ENCODE peak calls at places on chromosome 5, in eight cellular contexts. One of them, this sample, is unnamed.
A peak's percentile ranks its signal among the peaks of the same experiment; 100 is the strongest.

GRCh38 chr5:132489051-132489770 is 1.4 kb downstream of the IRF1 start:
- DNase-seq in choroid plexus epithelial cell: no peak
- DNase-seq in mesendoderm: no peak
- DNase-seq in epithelial cell of esophagus: no peak
- DNase-seq in stimulated activated CD4-positive, alpha-beta T cell treated with anti-CD3 and anti-CD28 coated beads, Interleukin-2, amount 100 ng/mL, for 24 hours: no peak
- DNase-seq in activated T-cell treated with anti-CD3 and anti-CD28 coated beads, Interleukin-2, amount 50 U/mL, for 72 hours: peak; percentile 20
- DNase-seq in endothelial cell: no peak
- DNase-seq in DMS153: no peak
- DNase-seq in this sample: no peak

GRCh38 chr5:135538261-135538660 is 2.5 kb upstream of the NEUROG1 start:
- DNase-seq in stimulated activated CD4-positive, alpha-beta T cell treated with anti-CD3 and anti-CD28 coated beads, Interleukin-2, amount 100 ng/mL, for 24 hours: no peak
- DNase-seq in endothelial cell: no peak
- DNase-seq in DMS153: no peak
- DNase-seq in choroid plexus epithelial cell: no peak
- DNase-seq in activated T-cell treated with anti-CD3 and anti-CD28 coated beads, Interleukin-2, amount 50 U/mL, for 72 hours: no peak
- DNase-seq in mesendoderm: no peak
- DNase-seq in epithelial cell of esophagus: no peak
- DNase-seq in this sample: no peak

GRCh38 chr5:41363343-41363986 is 146.9 kb downstream of the PLCXD3 start:
- DNase-seq in activated T-cell treated with anti-CD3 and anti-CD28 coated beads, Interleukin-2, amount 50 U/mL, for 72 hours: no peak
- DNase-seq in DMS153: no peak
- DNase-seq in mesendoderm: no peak
- DNase-seq in choroid plexus epithelial cell: no peak
- DNase-seq in epithelial cell of esophagus: no peak
- DNase-seq in stimulated activated CD4-positive, alpha-beta T cell treated with anti-CD3 and anti-CD28 coated beads, Interleukin-2, amount 100 ng/mL, for 24 hours: no peak
- DNase-seq in endothelial cell: no peak
- DNase-seq in this sample: no peak

GRCh38 chr5:145495741-145496140 is 339.4 kb downstream of the PRELID2 start:
- DNase-seq in choroid plexus epithelial cell: peak; percentile 94
- DNase-seq in activated T-cell treated with anti-CD3 and anti-CD28 coated beads, Interleukin-2, amount 50 U/mL, for 72 hours: no peak
- DNase-seq in epithelial cell of esophagus: peak; percentile 88
- DNase-seq in DMS153: no peak
- DNase-seq in stimulated activated CD4-positive, alpha-beta T cell treated with anti-CD3 and anti-CD28 coated beads, Interleukin-2, amount 100 ng/mL, for 24 hours: no peak
- DNase-seq in endothelial cell: no peak
- DNase-seq in mesendoderm: peak; percentile 61
- DNase-seq in this sample: no peak

GRCh38 chr5:84682531-84682930 is 297.9 kb upstream of the EDIL3 start:
- DNase-seq in epithelial cell of esophagus: peak; percentile 2
- DNase-seq in mesendoderm: no peak
- DNase-seq in DMS153: no peak
- DNase-seq in stimulated activated CD4-positive, alpha-beta T cell treated with anti-CD3 and anti-CD28 coated beads, Interleukin-2, amount 100 ng/mL, for 24 hours: no peak
- DNase-seq in activated T-cell treated with anti-CD3 and anti-CD28 coated beads, Interleukin-2, amount 50 U/mL, for 72 hours: no peak
- DNase-seq in choroid plexus epithelial cell: no peak
- DNase-seq in endothelial cell: no peak
- DNase-seq in this sample: no peak

GRCh38 chr5:56534102-56534501 is 281.2 kb upstream of the MAP3K1 start:
- DNase-seq in choroid plexus epithelial cell: peak; percentile 39
- DNase-seq in DMS153: peak; percentile 2
- DNase-seq in endothelial cell: no peak
- DNase-seq in activated T-cell treated with anti-CD3 and anti-CD28 coated beads, Interleukin-2, amount 50 U/mL, for 72 hours: no peak
- DNase-seq in mesendoderm: peak; percentile 34
- DNase-seq in stimulated activated CD4-positive, alpha-beta T cell treated with anti-CD3 and anti-CD28 coated beads, Interleukin-2, amount 100 ng/mL, for 24 hours: peak; percentile 19
- DNase-seq in epithelial cell of esophagus: peak; percentile 92
- DNase-seq in this sample: no peak

GRCh38 chr5:171702391-171702790 is 83.2 kb upstream of the SMIM23 start:
- DNase-seq in choroid plexus epithelial cell: no peak
- DNase-seq in epithelial cell of esophagus: no peak
- DNase-seq in endothelial cell: no peak
- DNase-seq in activated T-cell treated with anti-CD3 and anti-CD28 coated beads, Interleukin-2, amount 50 U/mL, for 72 hours: no peak
- DNase-seq in stimulated activated CD4-positive, alpha-beta T cell treated with anti-CD3 and anti-CD28 coated beads, Interleukin-2, amount 100 ng/mL, for 24 hours: no peak
- DNase-seq in DMS153: no peak
- DNase-seq in mesendoderm: no peak
- DNase-seq in this sample: no peak

GRCh38 chr5:54535149-54535844 is 17.7 kb downstream of the SNX18 start:
- DNase-seq in mesendoderm: no peak
- DNase-seq in epithelial cell of esophagus: no peak
- DNase-seq in stimulated activated CD4-positive, alpha-beta T cell treated with anti-CD3 and anti-CD28 coated beads, Interleukin-2, amount 100 ng/mL, for 24 hours: no peak
- DNase-seq in DMS153: no peak
- DNase-seq in activated T-cell treated with anti-CD3 and anti-CD28 coated beads, Interleukin-2, amount 50 U/mL, for 72 hours: no peak
- DNase-seq in choroid plexus epithelial cell: no peak
- DNase-seq in endothelial cell: no peak
- DNase-seq in this sample: no peak

GRCh38 chr5:164346785-164347630 is 841.6 kb downstream of the MAT2B start:
- DNase-seq in activated T-cell treated with anti-CD3 and anti-CD28 coated beads, Interleukin-2, amount 50 U/mL, for 72 hours: no peak
- DNase-seq in stimulated activated CD4-positive, alpha-beta T cell treated with anti-CD3 and anti-CD28 coated beads, Interleukin-2, amount 100 ng/mL, for 24 hours: no peak
- DNase-seq in mesendoderm: peak; percentile 73
- DNase-seq in endothelial cell: no peak
- DNase-seq in DMS153: no peak
- DNase-seq in choroid plexus epithelial cell: no peak
- DNase-seq in epithelial cell of esophagus: no peak
- DNase-seq in this sample: no peak

GRCh38 chr5:74865799-74866652 is at the start of gene FAM169A:
- DNase-seq in activated T-cell treated with anti-CD3 and anti-CD28 coated beads, Interleukin-2, amount 50 U/mL, for 72 hours: peak; percentile 66
- DNase-seq in endothelial cell: peak; percentile 55
- DNase-seq in epithelial cell of esophagus: peak; percentile 64
- DNase-seq in choroid plexus epithelial cell: peak; percentile 16
- DNase-seq in DMS153: no peak
- DNase-seq in mesendoderm: peak; percentile 74
- DNase-seq in stimulated activated CD4-positive, alpha-beta T cell treated with anti-CD3 and anti-CD28 coated beads, Interleukin-2, amount 100 ng/mL, for 24 hours: peak; percentile 61
- DNase-seq in this sample: no peak

GRCh38 chr5:32326216-32326772 is 13.6 kb upstream of the MTMR12 start:
- DNase-seq in DMS153: no peak
- DNase-seq in choroid plexus epithelial cell: peak; percentile 18
- DNase-seq in endothelial cell: no peak
- DNase-seq in stimulated activated CD4-positive, alpha-beta T cell treated with anti-CD3 and anti-CD28 coated beads, Interleukin-2, amount 100 ng/mL, for 24 hours: no peak
- DNase-seq in epithelial cell of esophagus: no peak
- DNase-seq in activated T-cell treated with anti-CD3 and anti-CD28 coated beads, Interleukin-2, amount 50 U/mL, for 72 hours: no peak
- DNase-seq in mesendoderm: no peak
- DNase-seq in this sample: no peak

GRCh38 chr5:180787711-180788431 is 14.7 kb downstream of the MGAT1 start:
- DNase-seq in endothelial cell: no peak
- DNase-seq in epithelial cell of esophagus: no peak
- DNase-seq in DMS153: no peak
- DNase-seq in activated T-cell treated with anti-CD3 and anti-CD28 coated beads, Interleukin-2, amount 50 U/mL, for 72 hours: no peak
- DNase-seq in stimulated activated CD4-positive, alpha-beta T cell treated with anti-CD3 and anti-CD28 coated beads, Interleukin-2, amount 100 ng/mL, for 24 hours: no peak
- DNase-seq in mesendoderm: peak; percentile 78
- DNase-seq in choroid plexus epithelial cell: peak; percentile 95
- DNase-seq in this sample: no peak

GRCh38 chr5:73170522-73170921 is 2.5 kb upstream of the TMEM174 start:
- DNase-seq in stimulated activated CD4-positive, alpha-beta T cell treated with anti-CD3 and anti-CD28 coated beads, Interleukin-2, amount 100 ng/mL, for 24 hours: peak; percentile 19
- DNase-seq in activated T-cell treated with anti-CD3 and anti-CD28 coated beads, Interleukin-2, amount 50 U/mL, for 72 hours: peak; percentile 29
- DNase-seq in DMS153: no peak
- DNase-seq in epithelial cell of esophagus: peak; percentile 43
- DNase-seq in mesendoderm: peak; percentile 84
- DNase-seq in endothelial cell: peak; percentile 55
- DNase-seq in choroid plexus epithelial cell: peak; percentile 44
- DNase-seq in this sample: no peak

GRCh38 chr5:59358005-59358404 is 535.5 kb downstream of the PDE4D start:
- DNase-seq in DMS153: no peak
- DNase-seq in epithelial cell of esophagus: no peak
- DNase-seq in mesendoderm: peak; percentile 59
- DNase-seq in stimulated activated CD4-positive, alpha-beta T cell treated with anti-CD3 and anti-CD28 coated beads, Interleukin-2, amount 100 ng/mL, for 24 hours: no peak
- DNase-seq in activated T-cell treated with anti-CD3 and anti-CD28 coated beads, Interleukin-2, amount 50 U/mL, for 72 hours: no peak
- DNase-seq in endothelial cell: no peak
- DNase-seq in choroid plexus epithelial cell: no peak
- DNase-seq in this sample: no peak

GRCh38 chr5:137572042-137572695 is 73.0 kb upstream of the SPOCK1 start:
- DNase-seq in endothelial cell: no peak
- DNase-seq in epithelial cell of esophagus: peak; percentile 36
- DNase-seq in choroid plexus epithelial cell: peak; percentile 25
- DNase-seq in DMS153: no peak
- DNase-seq in stimulated activated CD4-positive, alpha-beta T cell treated with anti-CD3 and anti-CD28 coated beads, Interleukin-2, amount 100 ng/mL, for 24 hours: no peak
- DNase-seq in activated T-cell treated with anti-CD3 and anti-CD28 coated beads, Interleukin-2, amount 50 U/mL, for 72 hours: no peak
- DNase-seq in mesendoderm: no peak
- DNase-seq in this sample: no peak

GRCh38 chr5:19886123-19886921 is 101.7 kb downstream of the CDH18 start:
- DNase-seq in stimulated activated CD4-positive, alpha-beta T cell treated with anti-CD3 and anti-CD28 coated beads, Interleukin-2, amount 100 ng/mL, for 24 hours: no peak
- DNase-seq in choroid plexus epithelial cell: peak; percentile 47
- DNase-seq in activated T-cell treated with anti-CD3 and anti-CD28 coated beads, Interleukin-2, amount 50 U/mL, for 72 hours: no peak
- DNase-seq in epithelial cell of esophagus: peak; percentile 80
- DNase-seq in mesendoderm: peak; percentile 23
- DNase-seq in DMS153: peak; percentile 79
- DNase-seq in endothelial cell: no peak
- DNase-seq in this sample: no peak

GRCh38 chr5:157361865-157362465 is 96.0 kb downstream of the CYFIP2 start:
- DNase-seq in choroid plexus epithelial cell: peak; percentile 59
- DNase-seq in mesendoderm: peak; percentile 16
- DNase-seq in endothelial cell: no peak
- DNase-seq in stimulated activated CD4-positive, alpha-beta T cell treated with anti-CD3 and anti-CD28 coated beads, Interleukin-2, amount 100 ng/mL, for 24 hours: no peak
- DNase-seq in activated T-cell treated with anti-CD3 and anti-CD28 coated beads, Interleukin-2, amount 50 U/mL, for 72 hours: no peak
- DNase-seq in epithelial cell of esophagus: no peak
- DNase-seq in DMS153: no peak
- DNase-seq in this sample: no peak

GRCh38 chr5:15267966-15268365 is 232.0 kb upstream of the FBXL7 start:
- DNase-seq in choroid plexus epithelial cell: no peak
- DNase-seq in mesendoderm: no peak
- DNase-seq in epithelial cell of esophagus: no peak
- DNase-seq in DMS153: no peak
- DNase-seq in stimulated activated CD4-positive, alpha-beta T cell treated with anti-CD3 and anti-CD28 coated beads, Interleukin-2, amount 100 ng/mL, for 24 hours: no peak
- DNase-seq in endothelial cell: no peak
- DNase-seq in activated T-cell treated with anti-CD3 and anti-CD28 coated beads, Interleukin-2, amount 50 U/mL, for 72 hours: no peak
- DNase-seq in this sample: no peak

This sample was measured in esophagus squamous epithelium.